ENCODE peak calls at places on chromosomes 6 and 20, in nine cellular contexts. E is T-helper 2 cell, A is fibroblast of gingiva, W is SW 1271, V is heart right ventricle, O is anterior cingulate cortex, U is cardiac muscle cell, H is germinal center, K is neuronal stem cell. B is an unnamed sample.

GRCh38 chr6:30641048-30641447 is 5.9 kb upstream of the C6orf136 start:
- DNase-seq in H (no peak), K (no peak), E (no peak), V (no peak), A (no peak), U (no peak), W (no peak), O (no peak), B (no peak)

GRCh38 chr6:15956205-15957106 is 172.4 kb upstream of the MYLIP start:
- DNase-seq in O (no peak), U (peak), K (no peak), H (no peak), E (no peak), W (no peak), V (no peak), A (no peak), B (no peak)

GRCh38 chr20:59157961-59158541 is 5.6 kb upstream of the ZNF831 start:
- DNase-seq in V (no peak), O (no peak), H (no peak), K (no peak), E (no peak), A (no peak), U (no peak), W (no peak), B (no peak)

GRCh38 chr20:37986873-37987601 is 46.2 kb downstream of the TTI1 start:
- DNase-seq in A (peak), O (peak), H (no peak), W (no peak), K (peak), U (peak), E (no peak), V (peak), B (no peak)

GRCh38 chr20:43003318-43003928 is 186.3 kb downstream of the PTPRT start:
- DNase-seq in A (no peak), E (no peak), K (no peak), H (no peak), U (no peak), O (no peak), W (no peak), V (no peak), B (no peak)

GRCh38 chr6:107818272-107818671 is 5.8 kb downstream of the SCML4 start:
- DNase-seq in W (no peak), O (no peak), E (no peak), H (no peak), V (no peak), K (no peak), A (no peak), U (no peak), B (no peak)

GRCh38 chr6:4294636-4295035 is 159.3 kb upstream of the ECI2 start:
- DNase-seq in A (no peak), V (no peak), W (no peak), O (no peak), K (no peak), E (no peak), U (no peak), H (no peak), B (no peak)

GRCh38 chr6:37525460-37526357 is 26.0 kb upstream of the CCDC167 start:
- DNase-seq in W (no peak), V (no peak), U (peak), A (no peak), K (no peak), E (no peak), H (peak), O (no peak), B (peak)

GRCh38 chr6:98828210-98828798 is 6.1 kb upstream of the POU3F2 start:
- DNase-seq in V (no peak), O (no peak), H (no peak), A (no peak), U (no peak), W (no peak), E (no peak), K (peak), B (peak)

GRCh38 chr6:33359331-33359730 is 32.3 kb upstream of the KIFC1 start:
- DNase-seq in H (no peak), O (no peak), K (no peak), V (no peak), E (no peak), W (no peak), A (no peak), U (no peak), B (no peak)

GRCh38 chr20:50038169-50038568 is 55.4 kb downstream of the SNAI1 start:
- DNase-seq in O (no peak), A (no peak), E (no peak), H (no peak), K (no peak), U (no peak), W (no peak), V (no peak), B (peak)

GRCh38 chr6:48777411-48777810 is 666.4 kb upstream of the PTCHD4 start:
- DNase-seq in E (no peak), W (no peak), K (no peak), O (no peak), A (no peak), U (no peak), V (no peak), H (no peak), B (no peak)

GRCh38 chr6:22045261-22045912 is 251.4 kb downstream of the PRL start:
- DNase-seq in K (no peak), W (no peak), H (no peak), A (no peak), U (no peak), V (no peak), E (no peak), O (no peak), B (no peak)

GRCh38 chr20:433300-433975 is 25.3 kb downstream of the RBCK1 start:
- DNase-seq in H (peak), A (no peak), V (no peak), O (no peak), E (peak), W (no peak), U (no peak), K (no peak), B (peak)

GRCh38 chr6:137989696-137990095 is 117.5 kb downstream of the PERP start:
- DNase-seq in U (no peak), W (no peak), O (no peak), V (no peak), E (no peak), A (no peak), H (no peak), K (no peak), B (no peak)

GRCh38 chr6:39843305-39844020 is 51.3 kb downstream of the DAAM2 start:
- DNase-seq in K (no peak), O (no peak), V (no peak), E (no peak), W (peak), A (no peak), H (no peak), U (no peak), B (peak)

GRCh38 chr20:44056010-44056698 is 130.8 kb downstream of the JPH2 start:
- DNase-seq in U (peak), W (peak), K (peak), V (no peak), E (peak), O (no peak), H (no peak), A (no peak), B (peak)

GRCh38 chr6:163963205-163964120 is 548.9 kb downstream of the QKI start:
- DNase-seq in V (peak), W (no peak), E (no peak), K (no peak), H (no peak), O (no peak), A (no peak), U (peak), B (no peak)

GRCh38 chr6:31180500-31180899 is 10.0 kb upstream of the POU5F1 start:
- DNase-seq in U (no peak), O (peak), H (peak), K (no peak), V (peak), W (no peak), E (peak), A (peak), B (peak)

GRCh38 chr6:16361121-16361520 is 122.7 kb downstream of the GMPR start:
- DNase-seq in O (no peak), H (no peak), U (no peak), V (no peak), K (no peak), A (peak), W (no peak), E (no peak), B (no peak)

GRCh38 chr6:15464211-15464725 is 198.6 kb downstream of the DTNBP1 start:
- DNase-seq in W (peak), E (peak), U (peak), O (no peak), K (peak), A (no peak), H (peak), V (no peak), B (no peak)

GRCh38 chr6:163507965-163508364 is 93.4 kb downstream of the QKI start:
- DNase-seq in E (no peak), K (no peak), H (no peak), V (no peak), W (no peak), U (no peak), A (no peak), O (no peak), B (peak)

GRCh38 chr6:110826236-110827129 is 11.2 kb upstream of the CDK19 start:
- DNase-seq in V (no peak), W (no peak), U (no peak), K (no peak), H (no peak), A (no peak), E (no peak), O (no peak), B (no peak)

GRCh38 chr6:151813858-151814257 is 6.4 kb downstream of the ESR1 start:
- DNase-seq in O (no peak), E (no peak), W (no peak), V (no peak), U (no peak), K (no peak), A (no peak), H (no peak), B (no peak)